ENCODE peak calls at places on chromosomes 12 and 14, in five cellular contexts. One of them, this sample, is unnamed.

GRCh38 chr12:42299392-42300308 is 26.2 kb downstream of the ZCRB1 start:
- DNase-seq in body of pancreas: no peak
- DNase-seq in epithelial cell of esophagus: peak; percentile 72
- DNase-seq in heart left ventricle: no peak
- DNase-seq in cardiac muscle cell: no peak
- DNase-seq in this sample: peak; percentile 45

GRCh38 chr14:105168496-105168978 is at the start of gene JAG2:
- DNase-seq in body of pancreas: peak; percentile 77
- DNase-seq in cardiac muscle cell: peak; percentile 78
- DNase-seq in epithelial cell of esophagus: peak; percentile 87
- DNase-seq in heart left ventricle: peak; percentile 76
- DNase-seq in this sample: peak; percentile 49

GRCh38 chr14:36582011-36582873 is at the start of gene NKX2-8:
- DNase-seq in body of pancreas: no peak
- DNase-seq in epithelial cell of esophagus: peak; percentile 25
- DNase-seq in cardiac muscle cell: peak; percentile 33
- DNase-seq in heart left ventricle: no peak
- DNase-seq in this sample: peak; percentile 2

GRCh38 chr12:18079541-18080230 is 10.3 kb downstream of the RERGL start:
- DNase-seq in cardiac muscle cell: no peak
- DNase-seq in body of pancreas: no peak
- DNase-seq in heart left ventricle: no peak
- DNase-seq in epithelial cell of esophagus: peak; percentile 36
- DNase-seq in this sample: no peak

GRCh38 chr12:80596509-80596908 is 110.9 kb upstream of the MYF6 start:
- DNase-seq in heart left ventricle: no peak
- DNase-seq in body of pancreas: no peak
- DNase-seq in epithelial cell of esophagus: no peak
- DNase-seq in cardiac muscle cell: no peak
- DNase-seq in this sample: no peak

GRCh38 chr12:11758838-11759509 is 109.5 kb downstream of the ETV6 start:
- DNase-seq in cardiac muscle cell: peak; percentile 76
- DNase-seq in heart left ventricle: no peak
- DNase-seq in epithelial cell of esophagus: no peak
- DNase-seq in body of pancreas: no peak
- DNase-seq in this sample: no peak

GRCh38 chr12:2395352-2395977 is 342.7 kb downstream of the CACNA1C start:
- DNase-seq in cardiac muscle cell: peak; percentile 67
- DNase-seq in epithelial cell of esophagus: no peak
- DNase-seq in heart left ventricle: peak; percentile 47
- DNase-seq in body of pancreas: no peak
- DNase-seq in this sample: peak; percentile 15

GRCh38 chr12:5187136-5187535 is 143.5 kb downstream of the KCNA5 start:
- DNase-seq in cardiac muscle cell: no peak
- DNase-seq in epithelial cell of esophagus: no peak
- DNase-seq in heart left ventricle: no peak
- DNase-seq in body of pancreas: no peak
- DNase-seq in this sample: no peak

GRCh38 chr12:126362490-126362889 is 1297.3 kb downstream of the AACS start:
- DNase-seq in epithelial cell of esophagus: no peak
- DNase-seq in cardiac muscle cell: no peak
- DNase-seq in heart left ventricle: no peak
- DNase-seq in body of pancreas: no peak
- DNase-seq in this sample: peak; percentile 18

GRCh38 chr14:37116933-37117844 is 55.2 kb downstream of the SLC25A21 start:
- DNase-seq in heart left ventricle: no peak
- DNase-seq in body of pancreas: no peak
- DNase-seq in cardiac muscle cell: no peak
- DNase-seq in epithelial cell of esophagus: peak; percentile 85
- DNase-seq in this sample: peak; percentile 34

GRCh38 chr12:26524862-26525465 is 308.0 kb downstream of the ITPR2 start:
- DNase-seq in epithelial cell of esophagus: peak; percentile 47
- DNase-seq in cardiac muscle cell: no peak
- DNase-seq in body of pancreas: no peak
- DNase-seq in heart left ventricle: no peak
- DNase-seq in this sample: peak; percentile 24

GRCh38 chr14:95408731-95409471 is 89.2 kb upstream of the CLMN start:
- DNase-seq in heart left ventricle: peak; percentile 38
- DNase-seq in body of pancreas: no peak
- DNase-seq in epithelial cell of esophagus: no peak
- DNase-seq in cardiac muscle cell: no peak
- DNase-seq in this sample: no peak

GRCh38 chr14:89246290-89246689 is 170.7 kb downstream of the FOXN3 start:
- DNase-seq in heart left ventricle: no peak
- DNase-seq in body of pancreas: no peak
- DNase-seq in cardiac muscle cell: no peak
- DNase-seq in epithelial cell of esophagus: no peak
- DNase-seq in this sample: no peak

GRCh38 chr14:44204061-44204815 is 302.8 kb downstream of the FSCB start:
- DNase-seq in cardiac muscle cell: peak; percentile 68
- DNase-seq in body of pancreas: no peak
- DNase-seq in heart left ventricle: no peak
- DNase-seq in epithelial cell of esophagus: no peak
- DNase-seq in this sample: no peak

GRCh38 chr14:76268700-76269099 is 107.2 kb upstream of the ESRRB start:
- DNase-seq in epithelial cell of esophagus: no peak
- DNase-seq in body of pancreas: no peak
- DNase-seq in cardiac muscle cell: no peak
- DNase-seq in heart left ventricle: no peak
- DNase-seq in this sample: no peak

GRCh38 chr12:132558861-132559623 is 51.3 kb downstream of the LRCOL1 start:
- DNase-seq in cardiac muscle cell: no peak
- DNase-seq in heart left ventricle: no peak
- DNase-seq in epithelial cell of esophagus: no peak
- DNase-seq in body of pancreas: no peak
- DNase-seq in this sample: no peak

GRCh38 chr14:75088566-75089373 is 19.3 kb downstream of the ZC2HC1C start:
- DNase-seq in epithelial cell of esophagus: peak; percentile 71
- DNase-seq in body of pancreas: peak; percentile 56
- DNase-seq in cardiac muscle cell: peak; percentile 78
- DNase-seq in heart left ventricle: no peak
- DNase-seq in this sample: peak; percentile 77

GRCh38 chr14:64417042-64417770 is 29.1 kb downstream of the MTHFD1 start:
- DNase-seq in epithelial cell of esophagus: no peak
- DNase-seq in heart left ventricle: no peak
- DNase-seq in cardiac muscle cell: no peak
- DNase-seq in body of pancreas: no peak
- DNase-seq in this sample: peak; percentile 50

GRCh38 chr12:65584041-65584440 is 240.2 kb upstream of the HMGA2 start:
- DNase-seq in body of pancreas: no peak
- DNase-seq in cardiac muscle cell: no peak
- DNase-seq in heart left ventricle: no peak
- DNase-seq in epithelial cell of esophagus: no peak
- DNase-seq in this sample: no peak

GRCh38 chr12:102948941-102949352 is 8.5 kb upstream of the ASCL1 start:
- DNase-seq in epithelial cell of esophagus: peak; percentile 47
- DNase-seq in heart left ventricle: peak; percentile 26
- DNase-seq in cardiac muscle cell: peak; percentile 59
- DNase-seq in body of pancreas: peak; percentile 45
- DNase-seq in this sample: peak; percentile 65

GRCh38 chr12:126831115-126831514 is 1435.9 kb upstream of the TMEM132C start:
- DNase-seq in body of pancreas: no peak
- DNase-seq in epithelial cell of esophagus: no peak
- DNase-seq in heart left ventricle: no peak
- DNase-seq in cardiac muscle cell: no peak
- DNase-seq in this sample: no peak

GRCh38 chr12:26287666-26288408 is 92.5 kb downstream of the SSPN start:
- DNase-seq in heart left ventricle: no peak
- DNase-seq in epithelial cell of esophagus: peak; percentile 85
- DNase-seq in cardiac muscle cell: no peak
- DNase-seq in body of pancreas: peak; percentile 79
- DNase-seq in this sample: no peak

GRCh38 chr14:101224356-101225115 is 321.0 kb upstream of the RTL1 start:
- DNase-seq in epithelial cell of esophagus: no peak
- DNase-seq in heart left ventricle: no peak
- DNase-seq in cardiac muscle cell: no peak
- DNase-seq in body of pancreas: peak; percentile 9
- DNase-seq in this sample: no peak

DNA sequence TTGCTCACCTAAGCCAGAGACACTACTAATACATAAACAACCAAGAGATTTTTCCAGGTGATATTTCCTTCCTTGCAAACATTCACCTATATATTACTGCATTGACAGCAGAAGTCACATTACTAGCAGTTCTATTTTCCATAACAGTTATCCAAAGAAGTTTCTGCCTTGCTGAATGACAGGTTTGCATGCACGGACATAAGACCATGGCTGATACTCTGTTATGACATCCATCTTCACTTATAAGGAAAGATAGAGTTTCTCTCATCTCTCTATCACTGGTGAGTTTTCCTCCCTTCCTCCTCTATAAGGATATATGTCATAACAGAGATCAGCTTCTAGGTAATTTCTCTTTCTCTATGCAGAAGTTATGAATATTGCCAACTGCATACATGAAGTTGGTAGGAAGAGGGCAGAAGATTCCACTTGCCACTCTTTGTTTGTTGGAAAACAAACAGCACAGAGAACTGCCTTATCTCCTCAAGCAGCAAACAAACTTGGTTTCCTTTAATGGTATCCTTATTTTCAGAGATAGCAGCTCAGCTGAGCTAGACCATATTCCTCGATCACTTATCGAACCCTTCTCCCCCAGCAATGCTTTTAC is 557.0 kb downstream of the VRK1 start:
- DNase-seq in body of pancreas: no peak
- DNase-seq in heart left ventricle: no peak
- DNase-seq in cardiac muscle cell: no peak
- DNase-seq in epithelial cell of esophagus: no peak
- DNase-seq in this sample: no peak
- TF ChIP-seq CTCF in body of pancreas: no peak
- TF ChIP-seq CTCF in heart left ventricle: no peak
- TF ChIP-seq CTCF in cardiac muscle cell: no peak
- TF ChIP-seq CTCF in epithelial cell of esophagus: no peak
- TF ChIP-seq CTCF in this sample: no peak

DNA sequence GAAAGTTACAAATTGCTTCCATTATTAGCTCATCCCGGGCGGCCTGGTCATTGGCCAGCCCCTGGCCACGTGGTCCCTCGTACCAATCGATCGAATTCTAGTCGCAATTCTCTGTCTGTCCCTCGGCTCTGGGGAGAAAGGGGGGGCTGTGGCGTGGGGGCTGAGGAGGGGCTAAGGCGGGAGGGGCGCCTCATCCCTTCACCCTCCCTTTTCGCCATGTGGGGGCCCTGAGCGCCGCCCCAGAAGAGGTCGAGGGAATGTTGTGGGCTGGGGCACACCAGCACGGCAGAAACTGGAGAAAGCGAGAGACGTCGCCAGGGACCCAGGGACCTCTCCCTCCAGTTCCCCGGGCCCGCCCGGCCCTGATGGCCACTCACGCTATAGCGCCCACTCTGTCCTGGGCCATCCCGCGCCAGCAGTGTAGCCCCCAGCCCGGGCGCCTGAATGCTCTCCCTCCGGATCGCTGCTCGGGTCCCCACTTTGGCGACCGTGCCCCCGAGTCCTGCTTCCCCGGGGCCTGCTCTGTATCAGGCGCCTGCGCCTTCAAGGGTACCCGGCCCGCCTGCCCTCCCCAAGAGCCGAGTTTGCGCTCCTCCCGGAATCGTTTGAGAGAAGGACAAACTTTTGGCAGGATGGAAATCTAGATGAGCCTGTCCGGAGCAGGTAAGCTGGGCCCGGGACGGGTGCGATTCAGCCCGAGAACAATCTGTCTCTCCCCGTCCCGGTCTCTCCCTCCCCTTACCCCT is 62.7 kb downstream of the SMUG1 start:
- DNase-seq in cardiac muscle cell: no peak
- DNase-seq in epithelial cell of esophagus: no peak
- DNase-seq in body of pancreas: peak; percentile 37
- DNase-seq in heart left ventricle: no peak
- DNase-seq in this sample: peak; percentile 74
- H3K4me3 ChIP-seq in cardiac muscle cell: peak overlapping the region; percentile 31
- H3K4me3 ChIP-seq in epithelial cell of esophagus: peak overlapping the region; percentile 11
- H3K4me3 ChIP-seq in body of pancreas: peak overlapping the region; percentile 4
- H3K4me3 ChIP-seq in heart left ventricle: peak overlapping the region; percentile 18
- H3K4me3 ChIP-seq in this sample: peak overlapping the region; percentile 86

DNA sequence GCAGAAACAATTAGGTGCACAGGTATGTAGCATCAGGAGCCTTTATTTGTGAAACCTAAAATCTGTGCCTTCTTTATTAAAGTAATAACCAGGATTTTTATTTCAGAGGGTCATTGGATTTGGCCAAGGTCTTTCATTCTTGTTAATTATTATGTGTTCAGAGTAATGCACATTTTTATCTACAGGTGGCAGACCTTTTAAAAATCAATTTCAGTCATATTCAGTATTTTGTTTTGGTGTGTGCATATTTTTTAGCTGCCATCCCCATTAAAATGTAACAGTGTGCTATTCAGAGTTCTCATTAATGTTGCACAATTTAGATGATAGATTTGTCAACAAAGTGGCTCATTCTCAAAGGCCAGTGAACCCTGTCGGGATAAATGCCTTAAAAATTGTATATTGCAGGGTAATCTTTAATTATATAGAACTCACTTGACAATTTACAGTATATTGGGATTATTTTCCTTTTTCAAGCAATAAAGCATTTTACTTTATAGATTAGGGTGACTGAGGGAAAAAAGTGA is 319.3 kb upstream of the SOX5 start:
- DNase-seq in cardiac muscle cell: no peak
- DNase-seq in heart left ventricle: no peak
- DNase-seq in epithelial cell of esophagus: no peak
- DNase-seq in body of pancreas: no peak
- DNase-seq in this sample: no peak
- TF ChIP-seq CTCF in cardiac muscle cell: no peak
- TF ChIP-seq CTCF in heart left ventricle: no peak
- TF ChIP-seq CTCF in epithelial cell of esophagus: no peak
- TF ChIP-seq CTCF in body of pancreas: no peak
- TF ChIP-seq CTCF in this sample: no peak

GRCh38 chr12:55721601-55722213 is 1.5 kb downstream of the RDH5 start:
- DNase-seq in cardiac muscle cell: no peak
- DNase-seq in body of pancreas: no peak
- DNase-seq in epithelial cell of esophagus: no peak
- DNase-seq in heart left ventricle: peak; percentile 37
- DNase-seq in this sample: peak; percentile 37

GRCh38 chr12:55722948-55723347 is 2.8 kb downstream of the RDH5 start:
- DNase-seq in cardiac muscle cell: no peak
- DNase-seq in epithelial cell of esophagus: no peak
- DNase-seq in heart left ventricle: peak; percentile 24
- DNase-seq in body of pancreas: no peak
- DNase-seq in this sample: peak; percentile 47

GRCh38 chr12:55719371-55719770 is 822 bp upstream of the RDH5 start:
- DNase-seq in cardiac muscle cell: no peak
- DNase-seq in body of pancreas: no peak
- DNase-seq in epithelial cell of esophagus: no peak
- DNase-seq in heart left ventricle: peak; percentile 20
- DNase-seq in this sample: no peak

GRCh38 chr12:55720071-55720564 is at the start of gene RDH5:
- DNase-seq in heart left ventricle: peak; percentile 80
- DNase-seq in epithelial cell of esophagus: peak; percentile 42
- DNase-seq in body of pancreas: peak; percentile 92
- DNase-seq in cardiac muscle cell: no peak
- DNase-seq in this sample: peak; percentile 98

DNA sequence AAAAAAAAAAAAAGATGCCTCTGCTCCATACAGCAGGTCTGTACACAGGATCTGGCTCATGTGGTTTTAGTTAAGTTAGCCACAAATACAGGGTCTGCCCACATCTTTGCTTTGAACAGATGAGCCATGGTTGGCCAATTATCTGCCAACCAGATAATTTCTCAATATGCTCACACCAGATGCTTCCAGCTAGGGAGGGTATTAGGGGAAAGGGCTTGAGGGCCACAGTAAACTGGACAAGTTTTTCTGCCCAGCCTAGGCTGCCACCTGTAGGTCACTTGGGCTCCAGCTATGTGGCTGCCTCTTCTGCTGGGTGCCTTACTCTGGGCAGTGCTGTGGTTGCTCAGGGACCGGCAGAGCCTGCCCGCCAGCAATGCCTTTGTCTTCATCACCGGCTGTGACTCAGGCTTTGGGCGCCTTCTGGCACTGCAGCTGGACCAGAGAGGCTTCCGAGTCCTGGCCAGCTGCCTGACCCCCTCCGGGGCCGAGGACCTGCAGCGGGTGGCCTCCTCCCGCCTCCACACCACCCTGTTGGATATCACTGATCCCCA is 776 bp downstream of the RDH5 start:
- DNase-seq in body of pancreas: peak; percentile 90
- DNase-seq in heart left ventricle: peak; percentile 77
- DNase-seq in epithelial cell of esophagus: peak; percentile 87
- DNase-seq in cardiac muscle cell: no peak
- DNase-seq in this sample: peak; percentile 99
- H3K4me3 ChIP-seq in body of pancreas: no peak overlapping the region
- H3K4me3 ChIP-seq in heart left ventricle: no peak overlapping the region
- H3K4me3 ChIP-seq in epithelial cell of esophagus: no peak overlapping the region
- H3K4me3 ChIP-seq in cardiac muscle cell: no peak overlapping the region
- H3K4me3 ChIP-seq in this sample: peak overlapping the region; percentile 53